ENCODE peak calls at places on chromosomes 16 and 17, in eight cellular contexts. One of them, this sample, is unnamed.

GRCh38 chr17:28861393-28862203 is 6.8 kb downstream of the ERAL1 start:
- DNase-seq in AG04450: no peak
- DNase-seq in HCT116: no peak
- DNase-seq in mucosa of descending colon: peak
- DNase-seq in MCF 10A: no peak
- DNase-seq in cardiac fibroblast: no peak
- DNase-seq in ovary: no peak
- DNase-seq in HFF-Myc: no peak
- DNase-seq in this sample: no peak

GRCh38 chr17:73196500-73196899 is 3.6 kb downstream of the COG1 start:
- DNase-seq in AG04450: no peak
- DNase-seq in HCT116: no peak
- DNase-seq in mucosa of descending colon: peak
- DNase-seq in MCF 10A: no peak
- DNase-seq in cardiac fibroblast: peak
- DNase-seq in ovary: peak
- DNase-seq in HFF-Myc: no peak
- DNase-seq in this sample: no peak

GRCh38 chr17:45228985-45229517 is 7.4 kb downstream of the FMNL1 start:
- DNase-seq in AG04450: peak
- DNase-seq in HCT116: no peak
- DNase-seq in mucosa of descending colon: peak
- DNase-seq in MCF 10A: peak
- DNase-seq in cardiac fibroblast: peak
- DNase-seq in ovary: peak
- DNase-seq in HFF-Myc: peak
- DNase-seq in this sample: peak

GRCh38 chr17:30378797-30379302 is at the start of gene CPD:
- DNase-seq in AG04450: peak
- DNase-seq in HCT116: peak
- DNase-seq in mucosa of descending colon: peak
- DNase-seq in MCF 10A: peak
- DNase-seq in cardiac fibroblast: peak
- DNase-seq in ovary: peak
- DNase-seq in HFF-Myc: peak
- DNase-seq in this sample: peak

GRCh38 chr16:31467151-31467550 is 4.8 kb upstream of the TGFB1I1 start:
- DNase-seq in AG04450: no peak
- DNase-seq in HCT116: no peak
- DNase-seq in mucosa of descending colon: no peak
- DNase-seq in MCF 10A: no peak
- DNase-seq in cardiac fibroblast: peak
- DNase-seq in ovary: no peak
- DNase-seq in HFF-Myc: no peak
- DNase-seq in this sample: no peak

GRCh38 chr16:88434353-88434690 is 18.8 kb upstream of the ZFPM1 start:
- DNase-seq in AG04450: no peak
- DNase-seq in HCT116: no peak
- DNase-seq in mucosa of descending colon: no peak
- DNase-seq in MCF 10A: no peak
- DNase-seq in cardiac fibroblast: no peak
- DNase-seq in ovary: no peak
- DNase-seq in HFF-Myc: no peak
- DNase-seq in this sample: no peak

GRCh38 chr17:33968350-33969044 is 286.6 kb upstream of the CCL2 start:
- DNase-seq in AG04450: no peak
- DNase-seq in HCT116: no peak
- DNase-seq in mucosa of descending colon: no peak
- DNase-seq in MCF 10A: no peak
- DNase-seq in cardiac fibroblast: no peak
- DNase-seq in ovary: no peak
- DNase-seq in HFF-Myc: no peak
- DNase-seq in this sample: peak

GRCh38 chr16:75257886-75258806 is 6.7 kb upstream of the BCAR1 start:
- DNase-seq in AG04450: no peak
- DNase-seq in HCT116: no peak
- DNase-seq in mucosa of descending colon: no peak
- DNase-seq in MCF 10A: no peak
- DNase-seq in cardiac fibroblast: no peak
- DNase-seq in ovary: no peak
- DNase-seq in HFF-Myc: no peak
- DNase-seq in this sample: no peak

GRCh38 chr17:63571632-63572310 is 21.5 kb downstream of the DCAF7 start:
- DNase-seq in AG04450: peak
- DNase-seq in HCT116: no peak
- DNase-seq in mucosa of descending colon: no peak
- DNase-seq in MCF 10A: peak
- DNase-seq in cardiac fibroblast: peak
- DNase-seq in ovary: no peak
- DNase-seq in HFF-Myc: peak
- DNase-seq in this sample: no peak

GRCh38 chr16:29702307-29702706 is 23.3 kb downstream of the QPRT start:
- DNase-seq in AG04450: no peak
- DNase-seq in HCT116: no peak
- DNase-seq in mucosa of descending colon: no peak
- DNase-seq in MCF 10A: no peak
- DNase-seq in cardiac fibroblast: no peak
- DNase-seq in ovary: no peak
- DNase-seq in HFF-Myc: no peak
- DNase-seq in this sample: no peak

GRCh38 chr16:50881953-50882352 is 140.1 kb downstream of the CYLD start:
- DNase-seq in AG04450: no peak
- DNase-seq in HCT116: no peak
- DNase-seq in mucosa of descending colon: no peak
- DNase-seq in MCF 10A: no peak
- DNase-seq in cardiac fibroblast: no peak
- DNase-seq in ovary: no peak
- DNase-seq in HFF-Myc: no peak
- DNase-seq in this sample: no peak

GRCh38 chr16:1655269-1655807 is 22.7 kb upstream of the JPT2 start:
- DNase-seq in AG04450: no peak
- DNase-seq in HCT116: no peak
- DNase-seq in mucosa of descending colon: no peak
- DNase-seq in MCF 10A: no peak
- DNase-seq in cardiac fibroblast: no peak
- DNase-seq in ovary: no peak
- DNase-seq in HFF-Myc: no peak
- DNase-seq in this sample: no peak

GRCh38 chr17:43013296-43013695 is 6.7 kb downstream of the IFI35 start:
- DNase-seq in AG04450: no peak
- DNase-seq in HCT116: no peak
- DNase-seq in mucosa of descending colon: no peak
- DNase-seq in MCF 10A: no peak
- DNase-seq in cardiac fibroblast: no peak
- DNase-seq in ovary: no peak
- DNase-seq in HFF-Myc: no peak
- DNase-seq in this sample: no peak

GRCh38 chr17:81094744-81095607 is 60.0 kb downstream of the BAIAP2 start:
- DNase-seq in AG04450: peak
- DNase-seq in HCT116: peak
- DNase-seq in mucosa of descending colon: peak
- DNase-seq in MCF 10A: peak
- DNase-seq in cardiac fibroblast: peak
- DNase-seq in ovary: peak
- DNase-seq in HFF-Myc: peak
- DNase-seq in this sample: no peak

GRCh38 chr17:81095608-81095888 is 60.6 kb downstream of the BAIAP2 start:
- DNase-seq in AG04450: no peak
- DNase-seq in HCT116: no peak
- DNase-seq in mucosa of descending colon: no peak
- DNase-seq in MCF 10A: no peak
- DNase-seq in cardiac fibroblast: no peak
- DNase-seq in ovary: no peak
- DNase-seq in HFF-Myc: no peak
- DNase-seq in this sample: no peak

GRCh38 chr17:81097943-81098308 is 63.0 kb downstream of the BAIAP2 start:
- DNase-seq in AG04450: no peak
- DNase-seq in HCT116: peak
- DNase-seq in mucosa of descending colon: peak
- DNase-seq in MCF 10A: peak
- DNase-seq in cardiac fibroblast: peak
- DNase-seq in ovary: no peak
- DNase-seq in HFF-Myc: no peak
- DNase-seq in this sample: no peak

GRCh38 chr17:81096741-81097133 is 61.8 kb downstream of the BAIAP2 start:
- DNase-seq in AG04450: no peak
- DNase-seq in HCT116: no peak
- DNase-seq in mucosa of descending colon: no peak
- DNase-seq in MCF 10A: peak
- DNase-seq in cardiac fibroblast: peak
- DNase-seq in ovary: no peak
- DNase-seq in HFF-Myc: no peak
- DNase-seq in this sample: no peak

GRCh38 chr17:81097134-81097942 is 62.4 kb downstream of the BAIAP2 start:
- DNase-seq in AG04450: peak
- DNase-seq in HCT116: peak
- DNase-seq in mucosa of descending colon: peak
- DNase-seq in MCF 10A: peak
- DNase-seq in cardiac fibroblast: peak
- DNase-seq in ovary: peak
- DNase-seq in HFF-Myc: no peak
- DNase-seq in this sample: peak
- TF ChIP-seq CTCF in AG04450: peak
- TF ChIP-seq CTCF in HCT116: peak
- TF ChIP-seq CTCF in mucosa of descending colon: no peak
- TF ChIP-seq CTCF in MCF 10A: peak
- TF ChIP-seq CTCF in cardiac fibroblast: peak
- TF ChIP-seq CTCF in ovary: peak
- TF ChIP-seq CTCF in HFF-Myc: peak
- TF ChIP-seq CTCF in this sample: peak

GRCh38 chr16:86984975-86985655 is 332.1 kb downstream of the C16orf95 start:
- DNase-seq in AG04450: no peak
- DNase-seq in HCT116: no peak
- DNase-seq in mucosa of descending colon: no peak
- DNase-seq in MCF 10A: no peak
- DNase-seq in cardiac fibroblast: no peak
- DNase-seq in ovary: no peak
- DNase-seq in HFF-Myc: no peak
- DNase-seq in this sample: no peak

GRCh38 chr16:86985656-86986030 is 331.5 kb downstream of the C16orf95 start:
- DNase-seq in AG04450: no peak
- DNase-seq in HCT116: no peak
- DNase-seq in mucosa of descending colon: no peak
- DNase-seq in MCF 10A: no peak
- DNase-seq in cardiac fibroblast: no peak
- DNase-seq in ovary: no peak
- DNase-seq in HFF-Myc: no peak
- DNase-seq in this sample: no peak

GRCh38 chr16:86984286-86984685 is 332.9 kb downstream of the C16orf95 start:
- DNase-seq in AG04450: no peak
- DNase-seq in HCT116: no peak
- DNase-seq in mucosa of descending colon: no peak
- DNase-seq in MCF 10A: no peak
- DNase-seq in cardiac fibroblast: no peak
- DNase-seq in ovary: no peak
- DNase-seq in HFF-Myc: no peak
- DNase-seq in this sample: no peak

GRCh38 chr16:86986809-86987487 is 330.2 kb downstream of the C16orf95 start:
- DNase-seq in AG04450: no peak
- DNase-seq in HCT116: no peak
- DNase-seq in mucosa of descending colon: no peak
- DNase-seq in MCF 10A: no peak
- DNase-seq in cardiac fibroblast: no peak
- DNase-seq in ovary: no peak
- DNase-seq in HFF-Myc: no peak
- DNase-seq in this sample: no peak

DNA sequence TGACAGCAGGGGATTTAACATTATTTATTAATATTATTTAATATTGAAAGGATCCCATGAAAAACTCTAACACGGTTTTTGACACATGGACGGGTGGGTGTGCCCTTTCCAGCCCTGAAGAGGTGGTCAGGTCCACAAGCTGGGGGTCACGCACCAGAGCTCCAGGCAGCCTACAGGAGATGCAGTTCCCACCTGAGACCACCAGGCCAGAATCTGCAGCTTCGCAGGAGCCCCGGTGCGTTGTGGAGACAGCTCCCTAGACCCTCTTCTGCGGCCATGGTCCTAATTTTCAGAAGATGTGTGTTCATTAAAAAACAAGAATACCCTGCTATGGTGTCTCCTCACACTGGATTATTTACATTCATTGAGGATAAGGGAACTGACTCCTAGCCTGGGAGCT is 331.1 kb downstream of the C16orf95 start:
- DNase-seq in AG04450: no peak
- DNase-seq in HCT116: no peak
- DNase-seq in mucosa of descending colon: no peak
- DNase-seq in MCF 10A: no peak
- DNase-seq in cardiac fibroblast: no peak
- DNase-seq in ovary: no peak
- DNase-seq in HFF-Myc: no peak
- DNase-seq in this sample: no peak
- TF ChIP-seq CTCF in AG04450: peak
- TF ChIP-seq CTCF in HCT116: peak
- TF ChIP-seq CTCF in mucosa of descending colon: no peak
- TF ChIP-seq CTCF in MCF 10A: no peak
- TF ChIP-seq CTCF in cardiac fibroblast: peak
- TF ChIP-seq CTCF in ovary: no peak
- TF ChIP-seq CTCF in HFF-Myc: peak
- TF ChIP-seq CTCF in this sample: no peak

GRCh38 chr17:57552114-57552601 is 192.9 kb downstream of the CCDC182 start:
- DNase-seq in AG04450: no peak
- DNase-seq in HCT116: no peak
- DNase-seq in mucosa of descending colon: peak
- DNase-seq in MCF 10A: no peak
- DNase-seq in cardiac fibroblast: peak
- DNase-seq in ovary: peak
- DNase-seq in HFF-Myc: no peak
- DNase-seq in this sample: peak
- TF ChIP-seq CTCF in AG04450: peak
- TF ChIP-seq CTCF in HCT116: no peak
- TF ChIP-seq CTCF in mucosa of descending colon: peak
- TF ChIP-seq CTCF in MCF 10A: no peak
- TF ChIP-seq CTCF in cardiac fibroblast: peak
- TF ChIP-seq CTCF in ovary: no peak
- TF ChIP-seq CTCF in HFF-Myc: peak
- TF ChIP-seq CTCF in this sample: peak

GRCh38 chr16:68354816-68355215 is 44.0 kb downstream of the PRMT7 start:
- DNase-seq in AG04450: no peak
- DNase-seq in HCT116: no peak
- DNase-seq in mucosa of descending colon: no peak
- DNase-seq in MCF 10A: no peak
- DNase-seq in cardiac fibroblast: no peak
- DNase-seq in ovary: no peak
- DNase-seq in HFF-Myc: no peak
- DNase-seq in this sample: no peak

GRCh38 chr16:68356249-68356918 is 45.6 kb downstream of the PRMT7 start:
- DNase-seq in AG04450: no peak
- DNase-seq in HCT116: no peak
- DNase-seq in mucosa of descending colon: peak
- DNase-seq in MCF 10A: no peak
- DNase-seq in cardiac fibroblast: no peak
- DNase-seq in ovary: no peak
- DNase-seq in HFF-Myc: no peak
- DNase-seq in this sample: peak

GRCh38 chr16:68357521-68357922 is 46.7 kb downstream of the PRMT7 start:
- DNase-seq in AG04450: no peak
- DNase-seq in HCT116: no peak
- DNase-seq in mucosa of descending colon: no peak
- DNase-seq in MCF 10A: no peak
- DNase-seq in cardiac fibroblast: no peak
- DNase-seq in ovary: no peak
- DNase-seq in HFF-Myc: no peak
- DNase-seq in this sample: no peak

GRCh38 chr16:68356919-68357286 is 46.1 kb downstream of the PRMT7 start:
- DNase-seq in AG04450: no peak
- DNase-seq in HCT116: no peak
- DNase-seq in mucosa of descending colon: no peak
- DNase-seq in MCF 10A: no peak
- DNase-seq in cardiac fibroblast: no peak
- DNase-seq in ovary: no peak
- DNase-seq in HFF-Myc: no peak
- DNase-seq in this sample: no peak

GRCh38 chr16:68355447-68356248 is 44.8 kb downstream of the PRMT7 start:
- DNase-seq in AG04450: no peak
- DNase-seq in HCT116: no peak
- DNase-seq in mucosa of descending colon: no peak
- DNase-seq in MCF 10A: no peak
- DNase-seq in cardiac fibroblast: no peak
- DNase-seq in ovary: no peak
- DNase-seq in HFF-Myc: no peak
- DNase-seq in this sample: peak
- TF ChIP-seq CTCF in AG04450: no peak
- TF ChIP-seq CTCF in HCT116: peak
- TF ChIP-seq CTCF in mucosa of descending colon: no peak
- TF ChIP-seq CTCF in MCF 10A: no peak
- TF ChIP-seq CTCF in cardiac fibroblast: no peak
- TF ChIP-seq CTCF in ovary: no peak
- TF ChIP-seq CTCF in HFF-Myc: peak
- TF ChIP-seq CTCF in this sample: peak